ENCODE peak calls at places on chromosomes 13 and 19, in nine cellular contexts. One of them, this sample, is unnamed.

GRCh38 chr13:27295096-27295495 is 24.5 kb downstream of the RASL11A start:
- DNase-seq in stimulated activated CD4-positive, alpha-beta T cell treated with anti-CD3 and anti-CD28 coated beads, Interleukin-2, amount 100 ng/mL, for 24 hours: peak; percentile 43
- DNase-seq in small intestine: no peak
- DNase-seq in T follicular helper cell: no peak
- DNase-seq in activated effector memory CD4-positive, alpha-beta T cell treated with Interleukin-2 at 50 U/mL for 16 hours: no peak
- DNase-seq in activated gamma-delta T cell treated with Interleukin-2 at 50 U/mL for 16 hours: no peak
- DNase-seq in Kasumi-1: no peak
- DNase-seq in T-helper 17 cell: no peak
- DNase-seq in activated CD8-positive, alpha-beta T cell treated with anti-CD3 and anti-CD28 coated beads, Interleukin-2, amount 10 ng/mL, durations not matched to agents 7 days and 5 days: no peak
- DNase-seq in this sample: no peak

GRCh38 chr13:46288570-46289259 is 77.0 kb downstream of the LRRC63 start:
- DNase-seq in stimulated activated CD4-positive, alpha-beta T cell treated with anti-CD3 and anti-CD28 coated beads, Interleukin-2, amount 100 ng/mL, for 24 hours: no peak
- DNase-seq in small intestine: peak; percentile 40
- DNase-seq in T follicular helper cell: no peak
- DNase-seq in activated effector memory CD4-positive, alpha-beta T cell treated with Interleukin-2 at 50 U/mL for 16 hours: no peak
- DNase-seq in activated gamma-delta T cell treated with Interleukin-2 at 50 U/mL for 16 hours: no peak
- DNase-seq in Kasumi-1: peak; percentile 81
- DNase-seq in T-helper 17 cell: no peak
- DNase-seq in activated CD8-positive, alpha-beta T cell treated with anti-CD3 and anti-CD28 coated beads, Interleukin-2, amount 10 ng/mL, durations not matched to agents 7 days and 5 days: peak; percentile 50
- DNase-seq in this sample: peak; percentile 20

GRCh38 chr19:46611791-46612190 is 10.7 kb downstream of the CALM3 start:
- DNase-seq in stimulated activated CD4-positive, alpha-beta T cell treated with anti-CD3 and anti-CD28 coated beads, Interleukin-2, amount 100 ng/mL, for 24 hours: no peak
- DNase-seq in small intestine: no peak
- DNase-seq in T follicular helper cell: no peak
- DNase-seq in activated effector memory CD4-positive, alpha-beta T cell treated with Interleukin-2 at 50 U/mL for 16 hours: no peak
- DNase-seq in activated gamma-delta T cell treated with Interleukin-2 at 50 U/mL for 16 hours: no peak
- DNase-seq in Kasumi-1: no peak
- DNase-seq in T-helper 17 cell: no peak
- DNase-seq in activated CD8-positive, alpha-beta T cell treated with anti-CD3 and anti-CD28 coated beads, Interleukin-2, amount 10 ng/mL, durations not matched to agents 7 days and 5 days: no peak
- DNase-seq in this sample: no peak

GRCh38 chr13:92833071-92833470 is 393.5 kb upstream of the GPC6 start:
- DNase-seq in stimulated activated CD4-positive, alpha-beta T cell treated with anti-CD3 and anti-CD28 coated beads, Interleukin-2, amount 100 ng/mL, for 24 hours: no peak
- DNase-seq in small intestine: no peak
- DNase-seq in T follicular helper cell: no peak
- DNase-seq in activated effector memory CD4-positive, alpha-beta T cell treated with Interleukin-2 at 50 U/mL for 16 hours: no peak
- DNase-seq in activated gamma-delta T cell treated with Interleukin-2 at 50 U/mL for 16 hours: no peak
- DNase-seq in Kasumi-1: no peak
- DNase-seq in T-helper 17 cell: no peak
- DNase-seq in activated CD8-positive, alpha-beta T cell treated with anti-CD3 and anti-CD28 coated beads, Interleukin-2, amount 10 ng/mL, durations not matched to agents 7 days and 5 days: no peak
- DNase-seq in this sample: no peak

GRCh38 chr13:46211521-46212351 is at the start of gene LRRC63:
- DNase-seq in stimulated activated CD4-positive, alpha-beta T cell treated with anti-CD3 and anti-CD28 coated beads, Interleukin-2, amount 100 ng/mL, for 24 hours: peak; percentile 81
- DNase-seq in small intestine: peak; percentile 56
- DNase-seq in T follicular helper cell: peak; percentile 72
- DNase-seq in activated effector memory CD4-positive, alpha-beta T cell treated with Interleukin-2 at 50 U/mL for 16 hours: peak; percentile 77
- DNase-seq in activated gamma-delta T cell treated with Interleukin-2 at 50 U/mL for 16 hours: peak; percentile 79
- DNase-seq in Kasumi-1: peak; percentile 73
- DNase-seq in T-helper 17 cell: peak; percentile 74
- DNase-seq in activated CD8-positive, alpha-beta T cell treated with anti-CD3 and anti-CD28 coated beads, Interleukin-2, amount 10 ng/mL, durations not matched to agents 7 days and 5 days: peak; percentile 90
- DNase-seq in this sample: peak; percentile 72

GRCh38 chr13:24039621-24040475 is 120.7 kb upstream of the SPATA13 start:
- DNase-seq in stimulated activated CD4-positive, alpha-beta T cell treated with anti-CD3 and anti-CD28 coated beads, Interleukin-2, amount 100 ng/mL, for 24 hours: no peak
- DNase-seq in small intestine: no peak
- DNase-seq in T follicular helper cell: no peak
- DNase-seq in activated effector memory CD4-positive, alpha-beta T cell treated with Interleukin-2 at 50 U/mL for 16 hours: no peak
- DNase-seq in activated gamma-delta T cell treated with Interleukin-2 at 50 U/mL for 16 hours: no peak
- DNase-seq in Kasumi-1: no peak
- DNase-seq in T-helper 17 cell: no peak
- DNase-seq in activated CD8-positive, alpha-beta T cell treated with anti-CD3 and anti-CD28 coated beads, Interleukin-2, amount 10 ng/mL, durations not matched to agents 7 days and 5 days: no peak
- DNase-seq in this sample: no peak

GRCh38 chr19:38840583-38840968 is 9.0 kb upstream of the ECH1 start:
- DNase-seq in stimulated activated CD4-positive, alpha-beta T cell treated with anti-CD3 and anti-CD28 coated beads, Interleukin-2, amount 100 ng/mL, for 24 hours: no peak
- DNase-seq in small intestine: no peak
- DNase-seq in T follicular helper cell: no peak
- DNase-seq in activated effector memory CD4-positive, alpha-beta T cell treated with Interleukin-2 at 50 U/mL for 16 hours: no peak
- DNase-seq in activated gamma-delta T cell treated with Interleukin-2 at 50 U/mL for 16 hours: no peak
- DNase-seq in Kasumi-1: no peak
- DNase-seq in T-helper 17 cell: no peak
- DNase-seq in activated CD8-positive, alpha-beta T cell treated with anti-CD3 and anti-CD28 coated beads, Interleukin-2, amount 10 ng/mL, durations not matched to agents 7 days and 5 days: no peak
- DNase-seq in this sample: no peak

GRCh38 chr19:15199652-15200574 is 882 bp downstream of the NOTCH3 start:
- DNase-seq in stimulated activated CD4-positive, alpha-beta T cell treated with anti-CD3 and anti-CD28 coated beads, Interleukin-2, amount 100 ng/mL, for 24 hours: no peak
- DNase-seq in small intestine: no peak
- DNase-seq in T follicular helper cell: no peak
- DNase-seq in activated effector memory CD4-positive, alpha-beta T cell treated with Interleukin-2 at 50 U/mL for 16 hours: no peak
- DNase-seq in activated gamma-delta T cell treated with Interleukin-2 at 50 U/mL for 16 hours: no peak
- DNase-seq in Kasumi-1: no peak
- DNase-seq in T-helper 17 cell: no peak
- DNase-seq in activated CD8-positive, alpha-beta T cell treated with anti-CD3 and anti-CD28 coated beads, Interleukin-2, amount 10 ng/mL, durations not matched to agents 7 days and 5 days: no peak
- DNase-seq in this sample: no peak

GRCh38 chr19:29404951-29405727 is 120.7 kb upstream of the VSTM2B start:
- DNase-seq in stimulated activated CD4-positive, alpha-beta T cell treated with anti-CD3 and anti-CD28 coated beads, Interleukin-2, amount 100 ng/mL, for 24 hours: no peak
- DNase-seq in small intestine: no peak
- DNase-seq in T follicular helper cell: no peak
- DNase-seq in activated effector memory CD4-positive, alpha-beta T cell treated with Interleukin-2 at 50 U/mL for 16 hours: no peak
- DNase-seq in activated gamma-delta T cell treated with Interleukin-2 at 50 U/mL for 16 hours: no peak
- DNase-seq in Kasumi-1: no peak
- DNase-seq in T-helper 17 cell: no peak
- DNase-seq in activated CD8-positive, alpha-beta T cell treated with anti-CD3 and anti-CD28 coated beads, Interleukin-2, amount 10 ng/mL, durations not matched to agents 7 days and 5 days: no peak
- DNase-seq in this sample: no peak

GRCh38 chr19:51784922-51785690 is 9.9 kb upstream of the FPR3 start:
- DNase-seq in stimulated activated CD4-positive, alpha-beta T cell treated with anti-CD3 and anti-CD28 coated beads, Interleukin-2, amount 100 ng/mL, for 24 hours: peak; percentile 62
- DNase-seq in small intestine: no peak
- DNase-seq in T follicular helper cell: no peak
- DNase-seq in activated effector memory CD4-positive, alpha-beta T cell treated with Interleukin-2 at 50 U/mL for 16 hours: no peak
- DNase-seq in activated gamma-delta T cell treated with Interleukin-2 at 50 U/mL for 16 hours: no peak
- DNase-seq in Kasumi-1: peak; percentile 5
- DNase-seq in T-helper 17 cell: no peak
- DNase-seq in activated CD8-positive, alpha-beta T cell treated with anti-CD3 and anti-CD28 coated beads, Interleukin-2, amount 10 ng/mL, durations not matched to agents 7 days and 5 days: peak; percentile 30
- DNase-seq in this sample: no peak

GRCh38 chr13:63190742-63191141 is 1775.1 kb upstream of the PCDH20 start:
- DNase-seq in stimulated activated CD4-positive, alpha-beta T cell treated with anti-CD3 and anti-CD28 coated beads, Interleukin-2, amount 100 ng/mL, for 24 hours: no peak
- DNase-seq in small intestine: no peak
- DNase-seq in T follicular helper cell: no peak
- DNase-seq in activated effector memory CD4-positive, alpha-beta T cell treated with Interleukin-2 at 50 U/mL for 16 hours: no peak
- DNase-seq in activated gamma-delta T cell treated with Interleukin-2 at 50 U/mL for 16 hours: no peak
- DNase-seq in Kasumi-1: no peak
- DNase-seq in T-helper 17 cell: no peak
- DNase-seq in activated CD8-positive, alpha-beta T cell treated with anti-CD3 and anti-CD28 coated beads, Interleukin-2, amount 10 ng/mL, durations not matched to agents 7 days and 5 days: no peak
- DNase-seq in this sample: no peak

GRCh38 chr19:36061367-36061766 is 6.7 kb downstream of the WDR62 start:
- DNase-seq in stimulated activated CD4-positive, alpha-beta T cell treated with anti-CD3 and anti-CD28 coated beads, Interleukin-2, amount 100 ng/mL, for 24 hours: no peak
- DNase-seq in small intestine: no peak
- DNase-seq in T follicular helper cell: no peak
- DNase-seq in activated effector memory CD4-positive, alpha-beta T cell treated with Interleukin-2 at 50 U/mL for 16 hours: no peak
- DNase-seq in activated gamma-delta T cell treated with Interleukin-2 at 50 U/mL for 16 hours: no peak
- DNase-seq in Kasumi-1: no peak
- DNase-seq in T-helper 17 cell: no peak
- DNase-seq in activated CD8-positive, alpha-beta T cell treated with anti-CD3 and anti-CD28 coated beads, Interleukin-2, amount 10 ng/mL, durations not matched to agents 7 days and 5 days: no peak
- DNase-seq in this sample: no peak

GRCh38 chr19:2495651-2496316 is 19.9 kb downstream of the GADD45B start:
- DNase-seq in stimulated activated CD4-positive, alpha-beta T cell treated with anti-CD3 and anti-CD28 coated beads, Interleukin-2, amount 100 ng/mL, for 24 hours: no peak
- DNase-seq in small intestine: peak; percentile 77
- DNase-seq in T follicular helper cell: no peak
- DNase-seq in activated effector memory CD4-positive, alpha-beta T cell treated with Interleukin-2 at 50 U/mL for 16 hours: no peak
- DNase-seq in activated gamma-delta T cell treated with Interleukin-2 at 50 U/mL for 16 hours: no peak
- DNase-seq in Kasumi-1: no peak
- DNase-seq in T-helper 17 cell: no peak
- DNase-seq in activated CD8-positive, alpha-beta T cell treated with anti-CD3 and anti-CD28 coated beads, Interleukin-2, amount 10 ng/mL, durations not matched to agents 7 days and 5 days: no peak
- DNase-seq in this sample: no peak